ENCODE peak calls at places on chromosomes 6 and 20, in nine cellular contexts. N, E, S, F, U, L, X, W and Q are unnamed samples.

GRCh38 chr20:19598117-19598516 is 159.9 kb upstream of the RIN2 start:
- DNase-seq in N (no peak), E (no peak), S (no peak), F (peak; percentile 34), U (no peak), L (no peak), X (no peak), W (peak; percentile 17), Q (no peak)

GRCh38 chr6:162200036-162200435 is 527.5 kb downstream of the PRKN start:
- DNase-seq in N (no peak), E (no peak), S (no peak), F (no peak), U (no peak), L (no peak), X (no peak), W (no peak), Q (no peak)

GRCh38 chr6:8860671-8861070 is 425.3 kb upstream of the SLC35B3 start:
- DNase-seq in N (no peak), E (no peak), S (no peak), F (no peak), U (no peak), L (no peak), X (peak; percentile 7), W (no peak), Q (no peak)

GRCh38 chr20:63955846-63956663 is at the start of gene UCKL1:
- DNase-seq in N (peak; percentile 91), E (peak; percentile 93), S (peak; percentile 93), F (peak; percentile 83), U (peak; percentile 96), L (peak; percentile 79), X (peak; percentile 93), W (peak; percentile 74), Q (peak; percentile 90)

GRCh38 chr20:24695529-24696225 is 226.2 kb downstream of the SYNDIG1 start:
- DNase-seq in N (no peak), E (no peak), S (no peak), F (peak; percentile 15), U (no peak), L (no peak), X (no peak), W (no peak), Q (no peak)

GRCh38 chr20:43975096-43975768 is 60.6 kb downstream of the TOX2 start:
- DNase-seq in N (peak; percentile 93), E (no peak), S (peak; percentile 90), F (no peak), U (no peak), L (peak; percentile 86), X (no peak), W (peak; percentile 87), Q (no peak)

GRCh38 chr20:51966296-51966971 is 164.1 kb upstream of the SALL4 start:
- DNase-seq in N (peak; percentile 63), E (peak; percentile 77), S (peak; percentile 78), F (peak; percentile 82), U (peak; percentile 75), L (peak; percentile 81), X (peak; percentile 55), W (peak; percentile 74), Q (peak; percentile 20)

GRCh38 chr20:58054082-58054481 is 174.4 kb downstream of the ANKRD60 start:
- DNase-seq in N (no peak), E (no peak), S (no peak), F (no peak), U (no peak), L (no peak), X (no peak), W (no peak), Q (no peak)

GRCh38 chr6:132161283-132161682 is 210.1 kb upstream of the CCN2 start:
- DNase-seq in N (peak; percentile 80), E (peak; percentile 70), S (peak; percentile 79), F (no peak), U (peak; percentile 51), L (peak; percentile 16), X (no peak), W (no peak), Q (peak; percentile 30)

GRCh38 chr6:169912266-169913095 is 161.1 kb downstream of the ERMARD start:
- DNase-seq in N (no peak), E (no peak), S (no peak), F (no peak), U (no peak), L (no peak), X (no peak), W (no peak), Q (no peak)

GRCh38 chr6:151502499-151502898 is 8.7 kb downstream of the CCDC170 start:
- DNase-seq in N (peak; percentile 56), E (peak; percentile 63), S (peak; percentile 52), F (no peak), U (no peak), L (peak; percentile 22), X (no peak), W (peak; percentile 69), Q (no peak)

GRCh38 chr20:54556406-54556805 is 81.0 kb downstream of the DOK5 start:
- DNase-seq in N (no peak), E (no peak), S (no peak), F (no peak), U (no peak), L (no peak), X (no peak), W (no peak), Q (no peak)

GRCh38 chr6:107547061-107547840 is 57.3 kb downstream of the SOBP start:
- DNase-seq in N (no peak), E (no peak), S (no peak), F (no peak), U (no peak), L (no peak), X (no peak), W (no peak), Q (no peak)

GRCh38 chr20:38789503-38790209 is 15.8 kb upstream of the PPP1R16B start:
- DNase-seq in N (peak; percentile 47), E (no peak), S (peak; percentile 40), F (no peak), U (no peak), L (peak; percentile 63), X (no peak), W (peak; percentile 84), Q (no peak)

GRCh38 chr6:168326294-168327261 is 7.0 kb upstream of the DACT2 start:
- DNase-seq in N (no peak), E (peak; percentile 64), S (no peak), F (no peak), U (peak; percentile 44), L (no peak), X (no peak), W (no peak), Q (no peak)

GRCh38 chr20:49797292-49797628 is 15.4 kb upstream of the SLC9A8 start:
- DNase-seq in N (no peak), E (no peak), S (no peak), F (no peak), U (peak; percentile 42), L (no peak), X (no peak), W (no peak), Q (no peak)
- H3K4me1 ChIP-seq in N (no peaks in the 10 kb centered on the region), E (no peaks in the 10 kb centered on the region), S (no peaks in the 10 kb centered on the region), F (no peaks in the 10 kb centered on the region), U (peaks cover 7% of the 10 kb centered on the region), L (peaks cover 16% of the 10 kb centered on the region), X (peaks cover 31% of the 10 kb centered on the region), W (peaks cover 21% of the 10 kb centered on the region), Q (peaks cover 10% of the 10 kb centered on the region)

GRCh38 chr6:42727627-42728026 is 5.2 kb upstream of the PRPH2 start:
- DNase-seq in N (no peak), E (no peak), S (peak; percentile 33), F (no peak), U (no peak), L (no peak), X (no peak), W (no peak), Q (no peak)

GRCh38 chr6:42724825-42725224 is 2.4 kb upstream of the PRPH2 start:
- DNase-seq in N (no peak), E (no peak), S (no peak), F (no peak), U (no peak), L (no peak), X (no peak), W (no peak), Q (no peak)

GRCh38 chr6:42727084-42727601 is 4.7 kb upstream of the PRPH2 start:
- DNase-seq in N (peak; percentile 21), E (peak; percentile 41), S (peak; percentile 47), F (peak; percentile 34), U (no peak), L (no peak), X (no peak), W (no peak), Q (no peak)

GRCh38 chr6:42726026-42726425 is 3.6 kb upstream of the PRPH2 start:
- DNase-seq in N (no peak), E (no peak), S (peak; percentile 10), F (no peak), U (no peak), L (no peak), X (no peak), W (no peak), Q (no peak)

DNA sequence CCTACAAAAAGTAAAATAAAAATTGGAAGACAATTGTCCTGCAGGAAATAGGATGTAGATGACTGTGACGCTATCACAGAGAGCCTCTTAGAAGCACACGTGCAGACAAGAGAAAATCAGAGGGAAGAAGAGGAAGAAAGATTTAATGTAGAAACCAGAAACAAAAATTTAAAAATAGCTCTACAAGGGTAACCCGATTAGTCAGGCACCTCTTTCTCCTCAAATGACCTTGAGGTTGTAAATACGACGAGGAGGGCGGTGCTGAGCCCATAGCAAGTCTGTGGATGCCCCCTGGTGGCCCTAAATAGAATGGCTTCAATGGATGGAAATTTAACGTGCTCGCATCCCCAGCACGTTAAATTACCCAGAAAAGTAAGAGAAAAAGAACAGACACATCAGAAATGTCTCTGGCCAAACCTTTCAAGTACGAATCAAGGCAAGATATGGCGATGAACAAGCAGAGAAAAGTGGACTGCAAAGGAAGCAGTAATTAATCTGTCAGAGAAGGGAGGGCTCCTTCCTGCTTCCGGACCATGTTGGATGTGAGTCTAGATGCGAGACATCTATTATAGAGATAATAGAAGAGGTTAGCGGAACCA is 4.2 kb upstream of the PRPH2 start:
- DNase-seq in N (peak; percentile 91), E (peak; percentile 88), S (peak; percentile 95), F (peak; percentile 65), U (peak; percentile 92), L (peak; percentile 75), X (peak; percentile 91), W (no peak), Q (peak; percentile 85)
- H2AFZ ChIP-seq in N (peak overlapping the region; percentile 93), E (peak overlapping the region; percentile 98), S (peak overlapping the region; percentile 86), F (peak overlapping the region; percentile 76), U (no peak overlapping the region), L (peak overlapping the region; percentile 96), X (peak overlapping the region; percentile 97), W (no peak overlapping the region), Q (peak overlapping the region; percentile 87)

DNA sequence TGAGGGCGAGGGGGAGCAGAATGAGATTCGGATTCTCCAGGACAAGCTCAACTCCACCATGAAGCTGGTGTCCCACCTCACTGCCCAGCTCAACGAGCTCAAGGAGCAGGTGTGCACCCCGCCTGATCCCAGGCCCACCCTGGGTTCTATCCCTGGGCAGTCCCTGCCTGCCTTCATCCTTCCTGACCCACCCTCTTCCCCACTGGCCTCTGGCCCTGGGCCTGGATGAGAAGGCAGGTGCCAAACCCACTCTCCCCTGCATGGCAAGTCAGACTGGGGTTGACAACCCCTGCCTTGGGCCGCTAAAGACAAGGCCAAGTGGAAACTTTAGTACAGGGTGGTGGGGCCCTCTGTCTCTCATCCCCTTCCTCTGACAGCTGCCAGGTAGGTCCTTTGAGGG is 16.5 kb downstream of the UQCC2 start:
- DNase-seq in N (no peak), E (no peak), S (no peak), F (no peak), U (no peak), L (no peak), X (no peak), W (no peak), Q (no peak)
- H3K4me1 ChIP-seq in N (peaks cover 20% of the 10 kb centered on the region), E (peaks cover 69% of the 10 kb centered on the region), S (peaks cover 26% of the 10 kb centered on the region), F (peaks cover 3% of the 10 kb centered on the region), U (peaks cover 11% of the 10 kb centered on the region), L (peaks cover 5% of the 10 kb centered on the region), X (peaks cover 26% of the 10 kb centered on the region), W (peaks cover 23% of the 10 kb centered on the region), Q (no peaks in the 10 kb centered on the region)

GRCh38 chr6:148649454-148649963 is 97.3 kb upstream of the UST start:
- DNase-seq in N (no peak), E (no peak), S (no peak), F (no peak), U (no peak), L (no peak), X (no peak), W (no peak), Q (no peak)
- H2AFZ ChIP-seq in N (no peak overlapping the region), E (no peak overlapping the region), S (no peak overlapping the region), F (no peak overlapping the region), U (no peak overlapping the region), L (no peak overlapping the region), X (no peak overlapping the region), W (no peak overlapping the region), Q (no peak overlapping the region)